ENCODE peak calls at places on chromosomes 12 and 14, in five cellular contexts. One of them, this sample, is unnamed.

GRCh38 chr12:19657401-19657800 is 218.1 kb downstream of the AEBP2 start:
- DNase-seq in dorsolateral prefrontal cortex: no peak
- DNase-seq in neural progenitor cell: no peak
- DNase-seq in uterus: no peak
- DNase-seq in AG04450: no peak
- DNase-seq in this sample: no peak

GRCh38 chr12:56766535-56766934 is 3.4 kb downstream of the HSD17B6 start:
- DNase-seq in uterus: no peak
- DNase-seq in AG04450: no peak
- DNase-seq in neural progenitor cell: no peak
- DNase-seq in dorsolateral prefrontal cortex: no peak
- DNase-seq in this sample: no peak

GRCh38 chr12:104499668-104500328 is 43.0 kb downstream of the CHST11 start:
- DNase-seq in AG04450: no peak
- DNase-seq in uterus: no peak
- DNase-seq in neural progenitor cell: peak; percentile 22
- DNase-seq in dorsolateral prefrontal cortex: no peak
- DNase-seq in this sample: no peak

GRCh38 chr14:25140423-25140822 is 90.5 kb upstream of the STXBP6 start:
- DNase-seq in dorsolateral prefrontal cortex: no peak
- DNase-seq in neural progenitor cell: no peak
- DNase-seq in AG04450: no peak
- DNase-seq in uterus: no peak
- DNase-seq in this sample: no peak

GRCh38 chr14:56351861-56352260 is 227.7 kb upstream of the TMEM260 start:
- DNase-seq in neural progenitor cell: no peak
- DNase-seq in dorsolateral prefrontal cortex: no peak
- DNase-seq in AG04450: peak; percentile 61
- DNase-seq in uterus: no peak
- DNase-seq in this sample: no peak

GRCh38 chr12:49873361-49873934 is 30.3 kb downstream of the FAIM2 start:
- DNase-seq in AG04450: no peak
- DNase-seq in neural progenitor cell: no peak
- DNase-seq in uterus: peak; percentile 31
- DNase-seq in dorsolateral prefrontal cortex: no peak
- DNase-seq in this sample: no peak

GRCh38 chr12:92987362-92987761 is 58.3 kb upstream of the EEA1 start:
- DNase-seq in dorsolateral prefrontal cortex: no peak
- DNase-seq in neural progenitor cell: peak; percentile 74
- DNase-seq in AG04450: peak; percentile 55
- DNase-seq in uterus: no peak
- DNase-seq in this sample: no peak

GRCh38 chr12:118821386-118821928 is 159.9 kb upstream of the SRRM4 start:
- DNase-seq in dorsolateral prefrontal cortex: no peak
- DNase-seq in neural progenitor cell: peak; percentile 11
- DNase-seq in AG04450: no peak
- DNase-seq in uterus: no peak
- DNase-seq in this sample: no peak

DNA sequence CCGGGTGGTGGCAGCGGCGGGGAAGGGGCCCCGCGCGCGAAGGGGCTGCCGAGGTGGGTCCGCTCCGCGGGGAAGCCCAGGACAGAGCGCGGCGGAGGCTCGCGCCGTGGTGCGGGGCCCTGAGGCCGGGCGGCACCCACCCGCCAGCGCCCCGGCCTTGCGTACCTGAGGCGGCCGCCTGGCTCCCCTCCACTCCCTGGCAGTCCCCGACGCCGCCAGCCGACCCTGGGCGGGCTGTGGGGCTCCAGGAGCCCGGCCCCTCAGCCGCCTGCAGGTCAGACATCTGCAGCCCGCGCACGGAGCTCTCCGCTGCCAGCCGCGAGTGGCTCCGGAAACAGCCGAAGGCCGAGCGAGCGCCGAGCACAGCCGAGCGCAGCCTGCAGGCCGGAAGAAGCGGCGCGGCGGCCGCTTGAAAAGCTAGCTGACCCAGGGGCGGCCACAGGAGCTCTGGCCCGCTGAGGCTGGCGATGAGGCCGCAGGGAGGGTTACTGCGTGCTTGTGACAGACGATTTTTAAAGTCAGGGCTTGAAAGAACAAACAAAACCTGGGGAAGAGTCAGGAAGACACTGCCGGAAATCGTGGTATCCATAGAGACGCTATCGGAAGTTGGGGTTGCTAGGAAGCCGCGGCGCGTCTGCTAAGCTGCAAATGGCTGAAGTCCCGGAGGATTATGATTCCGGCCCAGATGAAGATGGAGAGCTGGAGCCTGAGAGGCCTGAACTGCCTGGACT is at the start of the genes SAMD15 and TMED8:
- DNase-seq in neural progenitor cell: peak; percentile 93
- DNase-seq in AG04450: peak; percentile 37
- DNase-seq in uterus: peak; percentile 84
- DNase-seq in dorsolateral prefrontal cortex: peak; percentile 69
- DNase-seq in this sample: peak; percentile 85
- TF ChIP-seq CTCF in neural progenitor cell: peak; percentile 43
- TF ChIP-seq CTCF in AG04450: peak; percentile 31
- TF ChIP-seq CTCF in uterus: peak; percentile 43
- TF ChIP-seq CTCF in dorsolateral prefrontal cortex: peak; percentile 52
- TF ChIP-seq CTCF in this sample: no peak

DNA sequence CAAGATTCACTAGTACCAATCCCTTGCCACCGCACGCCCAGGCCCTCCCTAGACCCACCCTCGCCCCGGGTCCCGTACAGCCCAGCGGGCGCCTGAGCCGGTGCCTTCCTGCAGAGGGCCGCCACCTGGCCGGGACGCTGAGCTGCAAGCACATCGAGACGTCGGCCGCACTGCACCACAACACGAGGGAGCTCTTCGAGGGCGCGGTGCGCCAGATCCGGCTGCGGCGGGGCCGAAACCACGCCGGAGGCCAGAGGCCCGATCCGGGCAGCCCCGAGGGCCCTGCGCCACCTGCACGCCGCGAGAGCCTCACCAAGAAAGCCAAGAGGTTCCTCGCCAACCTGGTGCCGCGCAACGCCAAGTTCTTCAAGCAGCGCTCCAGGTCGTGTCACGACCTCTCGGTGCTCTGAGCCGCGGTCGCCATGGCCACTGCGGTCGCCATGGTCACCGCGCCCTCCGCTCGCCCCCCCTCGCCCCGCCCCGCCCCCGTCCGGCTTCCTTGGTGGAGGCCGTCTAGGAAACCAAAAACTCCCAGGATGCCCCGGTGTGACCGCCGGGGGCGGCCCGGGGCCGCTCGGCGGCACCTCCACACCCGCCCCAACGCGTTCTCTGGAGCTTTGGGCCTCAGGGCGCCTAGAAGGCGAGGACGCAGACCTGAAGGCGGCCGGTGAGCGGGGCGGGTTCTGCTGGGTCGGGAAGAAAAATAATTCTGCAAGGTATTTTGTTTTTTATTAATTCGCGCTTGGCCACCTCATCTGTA is 3.7 kb downstream of the REM2 start:
- DNase-seq in dorsolateral prefrontal cortex: no peak
- DNase-seq in AG04450: no peak
- DNase-seq in uterus: peak; percentile 80
- DNase-seq in neural progenitor cell: peak; percentile 89
- DNase-seq in this sample: peak; percentile 71
- TF ChIP-seq CTCF in dorsolateral prefrontal cortex: no peak
- TF ChIP-seq CTCF in AG04450: no peak
- TF ChIP-seq CTCF in uterus: no peak
- TF ChIP-seq CTCF in neural progenitor cell: peak; percentile 27
- TF ChIP-seq CTCF in this sample: no peak

DNA sequence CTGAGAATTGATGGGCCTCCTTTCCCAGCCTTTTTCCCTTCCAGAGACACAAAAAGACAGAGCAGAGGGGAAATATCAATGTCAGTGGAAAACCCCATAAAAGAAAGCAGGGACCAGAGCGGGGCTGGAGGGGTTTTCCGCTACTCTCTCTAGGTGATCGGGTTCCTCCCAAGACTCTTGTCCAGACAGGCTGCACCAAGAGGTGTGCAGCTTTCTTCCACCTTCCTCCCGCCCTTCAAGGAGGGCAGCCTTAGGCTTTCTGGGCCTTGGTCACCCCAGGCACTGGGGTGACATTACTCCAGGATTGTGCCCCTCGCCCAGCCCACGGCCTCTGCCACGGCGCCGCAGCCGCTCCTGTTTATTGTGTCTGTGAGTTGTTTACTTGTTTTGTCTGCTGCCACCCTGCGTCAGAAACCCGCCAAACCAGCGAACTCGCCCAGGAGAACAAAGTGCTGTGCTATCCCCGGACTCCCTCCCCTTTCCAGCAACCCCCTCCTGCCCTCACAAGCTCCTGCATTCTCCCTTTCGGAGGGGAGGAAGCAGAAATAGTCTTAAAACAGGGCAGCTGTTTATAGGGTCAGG is 6.7 kb upstream of the HOXC6 start:
- DNase-seq in dorsolateral prefrontal cortex: no peak
- DNase-seq in AG04450: no peak
- DNase-seq in uterus: no peak
- DNase-seq in neural progenitor cell: peak; percentile 74
- DNase-seq in this sample: no peak
- TF ChIP-seq CTCF in dorsolateral prefrontal cortex: no peak
- TF ChIP-seq CTCF in AG04450: no peak
- TF ChIP-seq CTCF in uterus: no peak
- TF ChIP-seq CTCF in neural progenitor cell: peak; percentile 45
- TF ChIP-seq CTCF in this sample: no peak

DNA sequence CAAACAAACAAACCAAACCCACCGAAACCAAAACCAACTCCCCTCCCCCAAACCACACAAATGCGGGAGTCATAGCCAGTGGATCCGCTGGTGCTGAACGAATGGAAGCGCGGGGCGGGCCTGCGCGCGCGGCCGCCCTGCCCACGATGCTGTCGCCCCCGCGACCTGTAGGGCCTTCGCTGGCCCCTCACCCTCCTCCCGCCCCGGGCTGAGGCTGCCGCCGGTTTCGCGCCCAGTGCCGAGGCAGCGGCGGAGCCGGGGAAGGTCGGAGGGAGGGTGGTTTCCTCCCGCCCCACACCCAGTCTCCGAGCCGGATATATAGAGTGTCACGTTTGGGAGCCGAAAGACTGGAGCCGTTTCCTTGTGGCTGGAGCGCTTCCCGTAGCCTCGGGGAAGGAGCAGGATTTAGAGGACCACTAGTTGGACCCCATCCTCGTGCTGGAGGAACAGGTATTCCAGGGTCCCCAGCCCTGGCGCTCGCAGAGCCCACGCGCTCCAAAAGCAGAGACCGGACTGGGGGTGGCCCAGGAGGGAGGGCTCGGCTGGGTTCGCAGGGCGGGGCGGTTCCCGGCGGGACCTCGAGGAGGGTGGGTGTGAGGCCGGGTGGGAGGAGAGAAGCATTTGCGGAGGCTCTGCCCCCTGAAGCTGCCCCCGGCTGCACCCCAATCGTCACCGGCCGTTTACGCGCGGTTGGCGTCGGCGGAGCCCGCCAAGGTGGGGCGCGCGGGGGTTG is at the start of gene FAR2:
- DNase-seq in neural progenitor cell: peak; percentile 66
- DNase-seq in AG04450: no peak
- DNase-seq in uterus: peak; percentile 36
- DNase-seq in dorsolateral prefrontal cortex: peak; percentile 21
- DNase-seq in this sample: no peak
- TF ChIP-seq CTCF in neural progenitor cell: no peak
- TF ChIP-seq CTCF in AG04450: no peak
- TF ChIP-seq CTCF in uterus: no peak
- TF ChIP-seq CTCF in dorsolateral prefrontal cortex: no peak
- TF ChIP-seq CTCF in this sample: no peak

GRCh38 chr12:82517027-82517426 is 158.7 kb downstream of the METTL25 start:
- DNase-seq in dorsolateral prefrontal cortex: no peak
- DNase-seq in neural progenitor cell: peak; percentile 52
- DNase-seq in AG04450: no peak
- DNase-seq in uterus: no peak
- DNase-seq in this sample: no peak
- TF ChIP-seq CTCF in dorsolateral prefrontal cortex: peak; percentile 25
- TF ChIP-seq CTCF in neural progenitor cell: peak; percentile 62
- TF ChIP-seq CTCF in AG04450: peak; percentile 48
- TF ChIP-seq CTCF in uterus: no peak
- TF ChIP-seq CTCF in this sample: no peak